ENCODE peak calls at places on chromosomes 12 and 14, in five cellular contexts. One of them, this sample, is unnamed.

GRCh38 chr12:55712154-55712553 is 3.7 kb upstream of the BLOC1S1 start:
- DNase-seq in HFFc6: no peak
- DNase-seq in stimulated activated naive CD8-positive, alpha-beta T cell treated with anti-CD3 and anti-CD28 coated beads, Interleukin-15, amount 100 ng/mL, for 72 hours: no peak
- DNase-seq in upper lobe of right lung: no peak
- DNase-seq in Jurkat, Clone E6-1: no peak
- DNase-seq in this sample: no peak

GRCh38 chr12:6215932-6216494 is 15.8 kb downstream of the CD9 start:
- DNase-seq in HFFc6: peak; percentile 93
- DNase-seq in stimulated activated naive CD8-positive, alpha-beta T cell treated with anti-CD3 and anti-CD28 coated beads, Interleukin-15, amount 100 ng/mL, for 72 hours: no peak
- DNase-seq in upper lobe of right lung: peak; percentile 93
- DNase-seq in Jurkat, Clone E6-1: no peak
- DNase-seq in this sample: no peak

GRCh38 chr14:24315807-24316596 is 4.7 kb downstream of the LTB4R start:
- DNase-seq in HFFc6: no peak
- DNase-seq in stimulated activated naive CD8-positive, alpha-beta T cell treated with anti-CD3 and anti-CD28 coated beads, Interleukin-15, amount 100 ng/mL, for 72 hours: no peak
- DNase-seq in upper lobe of right lung: peak; percentile 75
- DNase-seq in Jurkat, Clone E6-1: no peak
- DNase-seq in this sample: no peak

GRCh38 chr14:98835825-98836100 is 436.2 kb downstream of the BCL11B start:
- DNase-seq in HFFc6: no peak
- DNase-seq in stimulated activated naive CD8-positive, alpha-beta T cell treated with anti-CD3 and anti-CD28 coated beads, Interleukin-15, amount 100 ng/mL, for 72 hours: no peak
- DNase-seq in upper lobe of right lung: no peak
- DNase-seq in Jurkat, Clone E6-1: no peak
- DNase-seq in this sample: no peak

GRCh38 chr14:52918486-52918885 is 32.4 kb downstream of the FERMT2 start:
- DNase-seq in HFFc6: peak; percentile 48
- DNase-seq in stimulated activated naive CD8-positive, alpha-beta T cell treated with anti-CD3 and anti-CD28 coated beads, Interleukin-15, amount 100 ng/mL, for 72 hours: peak; percentile 19
- DNase-seq in upper lobe of right lung: no peak
- DNase-seq in Jurkat, Clone E6-1: peak; percentile 83
- DNase-seq in this sample: no peak

GRCh38 chr14:90388982-90389381 is 7.8 kb upstream of the CALM1 start:
- DNase-seq in HFFc6: peak; percentile 52
- DNase-seq in stimulated activated naive CD8-positive, alpha-beta T cell treated with anti-CD3 and anti-CD28 coated beads, Interleukin-15, amount 100 ng/mL, for 72 hours: no peak
- DNase-seq in upper lobe of right lung: no peak
- DNase-seq in Jurkat, Clone E6-1: no peak
- DNase-seq in this sample: no peak

GRCh38 chr12:49094104-49094948 is at the start of gene DHH:
- DNase-seq in HFFc6: no peak
- DNase-seq in stimulated activated naive CD8-positive, alpha-beta T cell treated with anti-CD3 and anti-CD28 coated beads, Interleukin-15, amount 100 ng/mL, for 72 hours: no peak
- DNase-seq in upper lobe of right lung: peak; percentile 74
- DNase-seq in Jurkat, Clone E6-1: no peak
- DNase-seq in this sample: no peak

GRCh38 chr12:63151061-63151897 is at the start of gene AVPR1A:
- DNase-seq in HFFc6: no peak
- DNase-seq in stimulated activated naive CD8-positive, alpha-beta T cell treated with anti-CD3 and anti-CD28 coated beads, Interleukin-15, amount 100 ng/mL, for 72 hours: no peak
- DNase-seq in upper lobe of right lung: no peak
- DNase-seq in Jurkat, Clone E6-1: no peak
- DNase-seq in this sample: no peak

GRCh38 chr12:8950702-8951478 is 1.4 kb upstream of the M6PR start:
- DNase-seq in HFFc6: no peak
- DNase-seq in stimulated activated naive CD8-positive, alpha-beta T cell treated with anti-CD3 and anti-CD28 coated beads, Interleukin-15, amount 100 ng/mL, for 72 hours: no peak
- DNase-seq in upper lobe of right lung: no peak
- DNase-seq in Jurkat, Clone E6-1: no peak
- DNase-seq in this sample: no peak

GRCh38 chr12:68595246-68595645 is 15.5 kb upstream of the RAP1B start:
- DNase-seq in HFFc6: no peak
- DNase-seq in stimulated activated naive CD8-positive, alpha-beta T cell treated with anti-CD3 and anti-CD28 coated beads, Interleukin-15, amount 100 ng/mL, for 72 hours: no peak
- DNase-seq in upper lobe of right lung: no peak
- DNase-seq in Jurkat, Clone E6-1: no peak
- DNase-seq in this sample: peak; percentile 18

GRCh38 chr12:123063535-123063934 is 83.1 kb downstream of the ARL6IP4 start:
- DNase-seq in HFFc6: no peak
- DNase-seq in stimulated activated naive CD8-positive, alpha-beta T cell treated with anti-CD3 and anti-CD28 coated beads, Interleukin-15, amount 100 ng/mL, for 72 hours: no peak
- DNase-seq in upper lobe of right lung: no peak
- DNase-seq in Jurkat, Clone E6-1: peak; percentile 58
- DNase-seq in this sample: no peak

GRCh38 chr14:31277085-31277484 is 69.5 kb upstream of the HECTD1 start:
- DNase-seq in HFFc6: no peak
- DNase-seq in stimulated activated naive CD8-positive, alpha-beta T cell treated with anti-CD3 and anti-CD28 coated beads, Interleukin-15, amount 100 ng/mL, for 72 hours: no peak
- DNase-seq in upper lobe of right lung: no peak
- DNase-seq in Jurkat, Clone E6-1: no peak
- DNase-seq in this sample: no peak

GRCh38 chr12:98955284-98955683 is 310.2 kb downstream of the APAF1 start:
- DNase-seq in HFFc6: no peak
- DNase-seq in stimulated activated naive CD8-positive, alpha-beta T cell treated with anti-CD3 and anti-CD28 coated beads, Interleukin-15, amount 100 ng/mL, for 72 hours: no peak
- DNase-seq in upper lobe of right lung: no peak
- DNase-seq in Jurkat, Clone E6-1: peak; percentile 23
- DNase-seq in this sample: no peak

This sample was measured in stimulated activated naive B cell treated with anti-CD40 and anti-IgM and Interleukin-4, amounts not matched to agents 10 μg/mL and 1 μg/mL and 100 μg/mL, for 72 hours.